ENCODE peak calls at places on chromosomes 16 and 17, in five cellular contexts. One of them, this sample, is unnamed.

GRCh38 chr17:694239-694638 is 20.4 kb downstream of the VPS53 start:
- DNase-seq in aorta: no peak
- DNase-seq in spleen: no peak
- DNase-seq in colonic mucosa: no peak
- DNase-seq in body of pancreas: peak
- DNase-seq in this sample: peak

GRCh38 chr17:50206604-50207293 is 5.3 kb upstream of the COL1A1 start:
- DNase-seq in spleen: no peak
- DNase-seq in colonic mucosa: peak
- DNase-seq in aorta: peak
- DNase-seq in body of pancreas: no peak
- DNase-seq in this sample: peak

GRCh38 chr17:41141361-41141760 is 1.0 kb upstream of the KRTAP4-6 start:
- DNase-seq in body of pancreas: no peak
- DNase-seq in colonic mucosa: no peak
- DNase-seq in aorta: no peak
- DNase-seq in spleen: no peak
- DNase-seq in this sample: no peak

GRCh38 chr16:46762583-46762982 is 14.4 kb upstream of the MYLK3 start:
- DNase-seq in colonic mucosa: no peak
- DNase-seq in spleen: no peak
- DNase-seq in body of pancreas: no peak
- DNase-seq in aorta: no peak
- DNase-seq in this sample: no peak

GRCh38 chr16:11350531-11351335 is 5.5 kb downstream of the RMI2 start:
- DNase-seq in aorta: no peak
- DNase-seq in colonic mucosa: no peak
- DNase-seq in body of pancreas: no peak
- DNase-seq in spleen: no peak
- DNase-seq in this sample: peak

GRCh38 chr16:14511798-14512131 is 118.3 kb downstream of the PARN start:
- DNase-seq in aorta: no peak
- DNase-seq in spleen: no peak
- DNase-seq in colonic mucosa: no peak
- DNase-seq in body of pancreas: no peak
- DNase-seq in this sample: no peak

GRCh38 chr17:44001461-44001920 is 2.9 kb upstream of the NAGS start:
- DNase-seq in aorta: no peak
- DNase-seq in colonic mucosa: no peak
- DNase-seq in body of pancreas: no peak
- DNase-seq in spleen: no peak
- DNase-seq in this sample: no peak

GRCh38 chr17:45172541-45173286 is 11.0 kb downstream of the HEXIM2 start:
- DNase-seq in colonic mucosa: peak
- DNase-seq in aorta: peak
- DNase-seq in body of pancreas: peak
- DNase-seq in spleen: peak
- DNase-seq in this sample: no peak

GRCh38 chr16:71628810-71629209 is 2.8 kb downstream of the MARVELD3 start:
- DNase-seq in body of pancreas: peak
- DNase-seq in colonic mucosa: no peak
- DNase-seq in aorta: no peak
- DNase-seq in spleen: peak
- DNase-seq in this sample: no peak

GRCh38 chr16:30113031-30113710 is at the start of gene GDPD3:
- DNase-seq in body of pancreas: no peak
- DNase-seq in spleen: no peak
- DNase-seq in aorta: no peak
- DNase-seq in colonic mucosa: peak
- DNase-seq in this sample: no peak

GRCh38 chr17:74085434-74085833 is 118.0 kb upstream of the RPL38 start:
- DNase-seq in spleen: no peak
- DNase-seq in body of pancreas: no peak
- DNase-seq in aorta: no peak
- DNase-seq in colonic mucosa: no peak
- DNase-seq in this sample: no peak

GRCh38 chr17:77770331-77771105 is 188.0 kb upstream of the TNRC6C start:
- DNase-seq in body of pancreas: no peak
- DNase-seq in aorta: no peak
- DNase-seq in colonic mucosa: no peak
- DNase-seq in spleen: no peak
- DNase-seq in this sample: no peak

DNA sequence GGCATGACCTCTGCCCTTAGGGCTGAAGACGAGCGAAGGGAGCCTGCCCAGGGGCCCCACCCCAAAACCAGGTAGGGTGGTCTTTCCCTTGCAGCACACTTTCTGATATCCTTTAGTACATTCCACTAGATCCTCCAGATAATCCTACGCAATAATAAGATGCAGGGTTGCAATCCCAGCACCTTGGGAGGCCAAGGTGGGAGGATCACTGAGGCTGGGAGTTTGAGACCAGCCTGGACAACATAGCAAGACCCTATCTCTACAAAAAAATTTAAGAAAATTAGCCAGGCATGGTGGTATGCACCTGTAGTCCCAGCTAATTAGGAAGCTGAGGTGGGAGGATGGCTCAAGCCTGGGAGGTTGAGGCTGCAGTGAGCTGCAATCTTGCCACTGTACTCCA is 34.9 kb upstream of the MLKL start:
- DNase-seq in body of pancreas: no peak
- DNase-seq in spleen: no peak
- DNase-seq in colonic mucosa: no peak
- DNase-seq in aorta: no peak
- DNase-seq in this sample: no peak
- H3K27ac ChIP-seq in body of pancreas: no peak
- H3K27ac ChIP-seq in spleen: no peak
- H3K27ac ChIP-seq in colonic mucosa: no peak
- H3K27ac ChIP-seq in aorta: no peak
- H3K27ac ChIP-seq in this sample: no peak

DNA sequence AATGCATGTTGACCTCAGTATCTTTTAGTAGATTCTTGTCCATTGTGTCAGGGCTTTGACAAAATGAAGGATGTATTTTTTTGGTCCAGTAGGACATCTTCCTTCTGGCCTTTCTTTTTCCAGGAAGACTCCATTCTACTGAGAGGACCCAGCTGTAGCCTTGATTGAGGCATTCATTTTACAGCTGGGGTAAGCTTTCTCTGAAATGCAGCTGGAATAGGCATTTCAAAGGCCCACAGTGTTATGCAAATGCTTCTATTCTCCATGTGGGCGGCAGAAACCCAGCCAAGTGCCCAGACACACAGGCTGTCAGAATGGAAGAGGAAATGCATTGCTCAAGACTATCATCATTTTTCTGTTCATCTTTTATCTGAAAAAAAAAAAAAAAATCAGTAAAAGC is 629.0 kb upstream of the CDH8 start:
- DNase-seq in aorta: no peak
- DNase-seq in spleen: no peak
- DNase-seq in body of pancreas: no peak
- DNase-seq in colonic mucosa: no peak
- DNase-seq in this sample: no peak
- H3K27ac ChIP-seq in aorta: no peak
- H3K27ac ChIP-seq in spleen: no peak
- H3K27ac ChIP-seq in body of pancreas: no peak
- H3K27ac ChIP-seq in colonic mucosa: no peak
- H3K27ac ChIP-seq in this sample: no peak

GRCh38 chr17:76452102-76452645 is 778 bp downstream of the UBE2O start:
- DNase-seq in spleen: peak
- DNase-seq in body of pancreas: peak
- DNase-seq in aorta: peak
- DNase-seq in colonic mucosa: no peak
- DNase-seq in this sample: no peak
- H3K27ac ChIP-seq in spleen: peak
- H3K27ac ChIP-seq in body of pancreas: peak
- H3K27ac ChIP-seq in aorta: no peak
- H3K27ac ChIP-seq in colonic mucosa: no peak
- H3K27ac ChIP-seq in this sample: peak

GRCh38 chr17:68229619-68230018 is 18.2 kb upstream of the AMZ2 start:
- DNase-seq in aorta: no peak
- DNase-seq in colonic mucosa: no peak
- DNase-seq in body of pancreas: no peak
- DNase-seq in spleen: no peak
- DNase-seq in this sample: no peak
- H3K27ac ChIP-seq in aorta: no peak
- H3K27ac ChIP-seq in colonic mucosa: no peak
- H3K27ac ChIP-seq in body of pancreas: no peak
- H3K27ac ChIP-seq in spleen: peak
- H3K27ac ChIP-seq in this sample: no peak

DNA sequence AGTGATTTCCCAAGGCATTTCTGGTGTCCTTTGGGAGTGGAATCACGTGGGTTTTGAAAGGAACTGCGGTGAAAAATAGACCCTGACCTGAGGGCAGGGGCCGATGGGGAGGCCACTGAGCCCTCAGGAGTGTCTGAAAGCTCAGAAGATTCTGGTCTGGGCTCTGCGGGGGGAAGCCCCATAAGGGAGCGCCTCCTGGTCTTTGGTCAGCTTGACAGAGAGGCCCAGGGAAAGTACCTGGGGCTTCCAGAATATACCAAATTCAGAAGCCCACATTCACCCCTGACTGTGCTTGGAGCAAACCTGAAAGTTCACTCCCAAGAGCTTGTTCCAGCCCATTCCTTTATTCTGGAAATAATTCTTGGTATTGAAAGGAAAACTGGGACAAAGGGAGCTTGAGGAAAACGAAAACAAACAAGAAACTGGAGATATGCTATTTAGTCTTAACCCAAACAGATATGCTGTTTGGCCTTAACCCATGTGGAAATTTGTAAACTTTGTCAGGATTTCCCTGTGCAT is 23.2 kb upstream of the NAGLU start:
- DNase-seq in aorta: no peak
- DNase-seq in colonic mucosa: no peak
- DNase-seq in body of pancreas: no peak
- DNase-seq in spleen: no peak
- DNase-seq in this sample: peak
- H3K27ac ChIP-seq in aorta: peak
- H3K27ac ChIP-seq in colonic mucosa: no peak
- H3K27ac ChIP-seq in body of pancreas: no peak
- H3K27ac ChIP-seq in spleen: peak
- H3K27ac ChIP-seq in this sample: no peak

DNA sequence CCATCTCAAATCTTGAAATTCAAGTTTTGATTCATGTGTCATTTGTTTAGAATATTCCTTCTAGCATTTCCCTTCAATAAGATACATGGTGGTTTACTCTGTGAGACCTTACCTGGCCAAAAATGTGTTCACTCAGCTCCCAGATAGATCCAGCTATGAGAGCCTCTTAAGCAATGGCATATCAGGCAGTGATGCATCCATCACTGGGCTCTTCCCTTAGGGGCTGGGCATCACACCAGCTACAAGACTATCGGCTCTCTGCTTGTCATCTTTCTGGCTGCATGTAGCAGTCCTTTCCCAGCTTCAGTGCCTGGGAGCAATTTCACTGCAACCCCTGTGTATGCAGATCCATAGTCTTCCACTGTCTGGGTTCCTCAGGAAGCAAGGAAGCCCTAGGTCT is 40.6 kb downstream of the GOSR1 start:
- DNase-seq in aorta: no peak
- DNase-seq in spleen: no peak
- DNase-seq in body of pancreas: no peak
- DNase-seq in colonic mucosa: no peak
- DNase-seq in this sample: peak
- H3K27ac ChIP-seq in aorta: no peak
- H3K27ac ChIP-seq in spleen: peak
- H3K27ac ChIP-seq in body of pancreas: no peak
- H3K27ac ChIP-seq in colonic mucosa: no peak
- H3K27ac ChIP-seq in this sample: peak

GRCh38 chr16:20826039-20826566 is 19.8 kb downstream of the REXO5 start:
- DNase-seq in spleen: no peak
- DNase-seq in body of pancreas: no peak
- DNase-seq in colonic mucosa: no peak
- DNase-seq in aorta: no peak
- DNase-seq in this sample: peak
- H3K27ac ChIP-seq in spleen: no peak
- H3K27ac ChIP-seq in body of pancreas: no peak
- H3K27ac ChIP-seq in colonic mucosa: no peak
- H3K27ac ChIP-seq in aorta: no peak
- H3K27ac ChIP-seq in this sample: no peak

DNA sequence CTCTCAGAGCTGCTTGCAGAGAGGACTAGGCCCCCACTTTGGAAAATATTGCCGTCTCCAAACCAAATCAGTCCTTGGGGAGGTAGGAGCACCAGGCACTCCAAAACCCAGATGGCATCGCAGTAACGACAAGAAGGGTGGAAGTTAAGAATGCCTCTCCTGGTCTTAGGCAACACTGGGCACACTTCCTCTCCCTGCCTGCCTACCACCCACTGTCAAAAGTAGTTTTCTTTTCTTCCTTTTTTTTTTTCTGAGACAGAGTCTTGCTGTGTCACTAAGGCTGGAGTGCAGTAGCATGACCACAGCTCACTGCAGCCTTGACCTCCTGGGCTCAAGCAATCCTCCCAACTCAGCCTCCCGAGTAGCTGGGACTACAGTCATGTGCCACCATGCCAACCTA is 47.2 kb downstream of the SRL start:
- DNase-seq in body of pancreas: no peak
- DNase-seq in colonic mucosa: no peak
- DNase-seq in aorta: no peak
- DNase-seq in spleen: no peak
- DNase-seq in this sample: no peak
- H3K27ac ChIP-seq in body of pancreas: no peak
- H3K27ac ChIP-seq in colonic mucosa: no peak
- H3K27ac ChIP-seq in aorta: no peak
- H3K27ac ChIP-seq in spleen: peak
- H3K27ac ChIP-seq in this sample: no peak